ENCODE peak calls at places on chromosomes 16 and 17, in six cellular contexts. V, M, W, O, Z and G are unnamed samples.

GRCh38 chr16:81486555-81487061 is 42.0 kb downstream of the CMIP start:
- DNase-seq in O (peak; percentile 28), V (no peak), W (no peak), Z (no peak), M (no peak), G (no peak)

GRCh38 chr16:81410643-81411235 is 33.9 kb upstream of the CMIP start:
- DNase-seq in O (no peak), V (no peak), Z (peak; percentile 60), W (no peak), M (no peak), G (peak; percentile 39)

GRCh38 chr17:77885678-77886386 is 72.7 kb upstream of the TNRC6C start:
- DNase-seq in M (no peak), Z (no peak), O (no peak), V (no peak), W (no peak), G (no peak)

GRCh38 chr16:3580271-3580670 is 3.1 kb upstream of the NLRC3 start:
- DNase-seq in W (no peak), Z (no peak), O (no peak), V (no peak), M (no peak), G (no peak)

GRCh38 chr16:86060381-86061317 is 161.7 kb downstream of the IRF8 start:
- DNase-seq in V (no peak), O (no peak), Z (no peak), W (no peak), M (no peak), G (no peak)

GRCh38 chr16:11797957-11798299 is 870 bp upstream of the ZC3H7A start:
- DNase-seq in M (no peak), Z (no peak), O (no peak), W (no peak), V (no peak), G (no peak)

GRCh38 chr17:81329927-81330883 is 35.1 kb upstream of the SLC38A10 start:
- DNase-seq in V (peak; percentile 30), M (no peak), Z (peak; percentile 81), O (no peak), W (no peak), G (peak; percentile 74)

GRCh38 chr17:76132574-76133338 is 8.3 kb downstream of the FOXJ1 start:
- DNase-seq in V (no peak), Z (peak; percentile 98), O (no peak), M (peak; percentile 88), W (no peak), G (peak; percentile 71)

GRCh38 chr16:69171325-69172095 is 15.5 kb upstream of the SNTB2 start:
- DNase-seq in V (peak; percentile 47), Z (no peak), M (no peak), W (no peak), O (peak; percentile 62), G (peak; percentile 71)

GRCh38 chr16:12065866-12066545 is 89.5 kb downstream of the SNX29 start:
- DNase-seq in V (no peak), Z (no peak), W (no peak), O (no peak), M (no peak), G (no peak)

GRCh38 chr16:57536306-57537193 is at the start of gene CCDC102A:
- DNase-seq in M (peak; percentile 77), W (no peak), Z (peak; percentile 57), V (no peak), O (no peak), G (peak; percentile 46)

GRCh38 chr17:9768381-9768934 is 22.9 kb downstream of the DHRS7C start:
- DNase-seq in Z (no peak), O (peak; percentile 16), W (peak; percentile 15), M (no peak), V (peak; percentile 40), G (peak; percentile 61)

GRCh38 chr17:46071796-46072195 is 72.7 kb downstream of the STH start:
- DNase-seq in M (no peak), V (no peak), O (no peak), Z (no peak), W (no peak), G (peak; percentile 26)

GRCh38 chr17:58275417-58275816 is 5.3 kb downstream of the MPO start:
- DNase-seq in W (no peak), V (no peak), M (no peak), Z (no peak), O (no peak), G (no peak)

GRCh38 chr17:51765558-51766145 is 392.9 kb downstream of the CA10 start:
- DNase-seq in Z (no peak), V (no peak), O (no peak), M (no peak), W (no peak), G (no peak)

GRCh38 chr16:84502581-84502980 is 1.9 kb downstream of the MEAK7 start:
- DNase-seq in Z (no peak), W (no peak), M (no peak), O (no peak), V (no peak), G (no peak)
- H3K9ac ChIP-seq in Z (no peak overlapping the region), W (no peak overlapping the region), M (no peak overlapping the region), O (no peak overlapping the region), V (peak overlapping the region; percentile 90), G (no peak overlapping the region)

GRCh38 chr17:41539979-41540701 is 12.0 kb upstream of the KRT19 start:
- DNase-seq in W (no peak), M (no peak), O (no peak), V (no peak), Z (no peak), G (no peak)
- H3K23ac ChIP-seq in W (no peak overlapping the region), M (no peak overlapping the region), O (no peak overlapping the region), V (peak overlapping the region; percentile 32), Z (no peak overlapping the region), G (no peak overlapping the region)

GRCh38 chr16:66266436-66267286 is 99.8 kb upstream of the CDH5 start:
- DNase-seq in M (no peak), O (peak; percentile 90), V (peak; percentile 69), W (no peak), Z (peak; percentile 42), G (no peak)
- H3K9ac ChIP-seq in M (no peak overlapping the region), O (peak overlapping the region; percentile 23), V (peak overlapping the region; percentile 79), W (no peak overlapping the region), Z (no peak overlapping the region), G (no peak overlapping the region)

DNA sequence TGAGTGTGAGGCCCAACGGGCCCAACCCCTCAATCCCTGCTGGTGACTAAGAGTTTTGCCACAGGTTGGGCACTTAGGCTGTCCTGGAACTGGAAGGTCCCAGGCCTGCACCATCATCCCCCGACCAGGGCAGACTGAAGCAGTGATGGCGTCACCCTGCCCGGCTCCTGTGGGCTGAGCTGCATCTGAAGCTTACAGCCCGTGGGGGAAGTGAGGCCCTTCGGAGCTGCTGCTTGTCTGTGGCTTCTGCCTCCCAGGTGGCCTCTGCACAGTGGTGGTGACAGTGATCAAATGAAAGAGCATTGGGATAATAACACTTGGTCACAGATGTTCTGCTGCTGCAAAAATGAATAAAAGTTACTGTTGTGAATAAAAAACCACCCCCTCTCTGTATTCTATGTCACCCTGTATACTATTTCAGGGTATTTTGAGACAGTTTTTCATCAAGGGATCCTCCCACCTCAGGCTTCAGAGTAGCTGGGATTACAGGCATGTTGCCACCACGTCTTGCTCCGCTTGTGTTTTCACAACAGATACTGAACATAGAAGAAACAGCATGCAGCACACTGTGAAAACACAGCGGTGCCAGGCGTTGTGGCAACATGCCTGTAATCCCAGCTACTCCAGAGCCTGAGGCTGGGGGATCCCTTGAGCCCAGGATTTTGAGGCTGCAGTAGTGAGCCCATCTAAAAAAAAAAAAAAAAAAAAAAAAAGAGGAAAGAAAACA is 165.0 kb downstream of the LGALS9B start:
- DNase-seq in O (peak; percentile 4), Z (no peak), M (no peak), W (no peak), V (no peak), G (no peak)
- H3K23ac ChIP-seq in O (no peak overlapping the region), Z (no peak overlapping the region), M (no peak overlapping the region), W (no peak overlapping the region), V (peak overlapping the region; percentile 70), G (peak overlapping the region; percentile 92)

GRCh38 chr16:30747331-30747730 is 894 bp upstream of the PHKG2 start:
- DNase-seq in M (no peak), W (no peak), O (peak; percentile 35), Z (no peak), V (no peak), G (no peak)

GRCh38 chr16:30747799-30748633 is at the start of gene PHKG2:
- DNase-seq in M (peak; percentile 96), V (peak; percentile 99), W (peak; percentile 98), Z (peak; percentile 100), O (peak; percentile 98), G (peak; percentile 100)

GRCh38 chr16:30745082-30745481 is 3.1 kb upstream of the PHKG2 start:
- DNase-seq in M (no peak), O (no peak), Z (no peak), V (no peak), W (no peak), G (no peak)

GRCh38 chr16:30748634-30749445 is 615 bp downstream of the PHKG2 start:
- DNase-seq in M (peak; percentile 77), V (peak; percentile 61), W (peak; percentile 17), Z (peak; percentile 57), O (peak; percentile 52), G (peak; percentile 73)

DNA sequence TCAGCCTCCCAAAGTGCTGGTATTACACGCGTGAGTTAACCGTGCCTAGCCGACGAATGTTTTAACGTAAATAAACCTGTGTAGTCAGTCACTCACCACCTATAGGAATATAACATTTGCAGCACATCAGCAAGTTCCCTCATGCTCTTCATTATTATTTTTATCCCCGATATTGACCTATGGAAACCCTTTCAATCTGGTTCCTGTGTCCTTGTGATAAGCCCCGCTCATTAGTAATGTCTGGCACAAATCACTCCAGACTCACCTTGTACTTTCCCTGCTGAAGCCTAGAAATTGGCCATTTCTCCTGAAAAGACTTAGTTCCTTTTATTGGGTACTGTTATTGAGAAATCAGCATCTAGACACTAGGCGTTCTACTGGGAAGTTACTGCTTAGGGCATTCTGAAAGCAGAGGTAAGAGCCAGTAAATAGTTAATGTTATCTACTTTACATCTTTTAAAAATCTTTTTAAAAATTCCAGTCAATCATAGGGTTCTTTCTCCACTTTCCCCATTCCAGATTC is 1.5 kb upstream of the PHKG2 start:
- DNase-seq in V (no peak), Z (no peak), W (no peak), M (no peak), O (no peak), G (no peak)
- H3K9ac ChIP-seq in V (peak overlapping the region; percentile 90), Z (no peak overlapping the region), W (no peak overlapping the region), M (no peak overlapping the region), O (no peak overlapping the region), G (no peak overlapping the region)

DNA sequence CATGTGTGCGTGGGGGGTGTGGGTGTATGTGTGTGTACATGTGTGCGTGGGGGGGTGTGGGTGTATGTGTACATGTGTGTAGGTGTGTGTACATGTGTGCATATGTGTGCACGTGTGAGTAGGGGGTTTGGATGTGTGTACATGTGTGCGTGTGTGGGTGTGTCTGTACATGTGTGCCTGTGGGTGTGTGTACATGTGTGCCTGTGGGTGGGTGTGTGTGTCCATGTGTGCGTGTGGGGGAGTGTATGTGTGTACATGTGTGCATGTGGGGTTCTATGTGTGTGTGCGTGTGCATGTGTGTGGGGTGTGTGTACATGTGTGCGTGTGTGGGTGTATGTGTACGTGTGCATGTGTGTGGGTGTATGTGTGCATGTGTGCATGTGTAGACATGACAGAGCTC is 129.1 kb downstream of the C16orf95 start:
- DNase-seq in M (no peak), W (no peak), V (no peak), Z (no peak), O (no peak), G (no peak)
- H3K23ac ChIP-seq in M (no peak overlapping the region), W (peak overlapping the region; percentile 62), V (no peak overlapping the region), Z (no peak overlapping the region), O (no peak overlapping the region), G (no peak overlapping the region)

GRCh38 chr16:70692481-70693203 is 6.8 kb upstream of the MTSS2 start:
- DNase-seq in M (no peak), W (no peak), V (peak; percentile 76), O (no peak), Z (no peak), G (no peak)
- H3K9ac ChIP-seq in M (no peak overlapping the region), W (no peak overlapping the region), V (peak overlapping the region; percentile 49), O (peak overlapping the region; percentile 9), Z (no peak overlapping the region), G (no peak overlapping the region)